ENCODE peak calls at places on chromosome 12, in four cellular contexts. J is suprapubic skin, P is K562, T is ovary. O is an unnamed sample.
A peak's percentile ranks its signal among the peaks of the same experiment; 100 is the strongest.

GRCh38 chr12:50661300-50662120 is 102.4 kb upstream of the ATF1 start:
- DNase-seq in J (no peak), P (no peak), T (no peak), O (no peak)

GRCh38 chr12:105257321-105257728 is 21.4 kb upstream of the APPL2 start:
- DNase-seq in J (no peak), P (no peak), T (no peak), O (no peak)

GRCh38 chr12:10086387-10086786 is 12.4 kb downstream of the CLEC1A start:
- DNase-seq in J (no peak), P (no peak), T (no peak), O (no peak)

GRCh38 chr12:80636832-80637231 is 70.6 kb upstream of the MYF6 start:
- DNase-seq in J (no peak), P (no peak), T (no peak), O (no peak)

GRCh38 chr12:52280319-52280795 is 5.9 kb downstream of the KRT86 start:
- DNase-seq in J (peak; percentile 82), P (no peak), T (no peak), O (no peak)

GRCh38 chr12:124625867-124626675 is 58.7 kb upstream of the NCOR2 start:
- DNase-seq in J (peak; percentile 93), P (peak; percentile 71), T (peak; percentile 77), O (peak; percentile 76)

GRCh38 chr12:89775336-89776005 is 66.8 kb upstream of the ATP2B1 start:
- DNase-seq in J (no peak), P (no peak), T (no peak), O (no peak)

GRCh38 chr12:45561488-45561887 is 168.0 kb upstream of the ARID2 start:
- DNase-seq in J (no peak), P (no peak), T (no peak), O (no peak)

GRCh38 chr12:49693931-49694439 is 13.2 kb downstream of the FMNL3 start:
- DNase-seq in J (no peak), P (no peak), T (no peak), O (no peak)

GRCh38 chr12:89417246-89417977 is 65.1 kb upstream of the DUSP6 start:
- DNase-seq in J (no peak), P (no peak), T (no peak), O (no peak)

GRCh38 chr12:67069451-67070306 is 199.5 kb upstream of the CAND1 start:
- DNase-seq in J (no peak), P (peak; percentile 11), T (peak; percentile 52), O (peak; percentile 40)

GRCh38 chr12:25689996-25690501 is 137.0 kb upstream of the LMNTD1 start:
- DNase-seq in J (no peak), P (no peak), T (peak; percentile 53), O (peak; percentile 76)

GRCh38 chr12:22046968-22047390 is 961 bp downstream of the CMAS start:
- DNase-seq in J (no peak), P (no peak), T (no peak), O (no peak)

GRCh38 chr12:22043943-22044342 is 2.1 kb upstream of the CMAS start:
- DNase-seq in J (no peak), P (no peak), T (no peak), O (no peak)

GRCh38 chr12:22048351-22049041 is 2.5 kb downstream of the CMAS start:
- DNase-seq in J (no peak), P (peak; percentile 17), T (no peak), O (no peak)

GRCh38 chr12:22047495-22047894 is 1.5 kb downstream of the CMAS start:
- DNase-seq in J (no peak), P (peak; percentile 30), T (no peak), O (no peak)

DNA sequence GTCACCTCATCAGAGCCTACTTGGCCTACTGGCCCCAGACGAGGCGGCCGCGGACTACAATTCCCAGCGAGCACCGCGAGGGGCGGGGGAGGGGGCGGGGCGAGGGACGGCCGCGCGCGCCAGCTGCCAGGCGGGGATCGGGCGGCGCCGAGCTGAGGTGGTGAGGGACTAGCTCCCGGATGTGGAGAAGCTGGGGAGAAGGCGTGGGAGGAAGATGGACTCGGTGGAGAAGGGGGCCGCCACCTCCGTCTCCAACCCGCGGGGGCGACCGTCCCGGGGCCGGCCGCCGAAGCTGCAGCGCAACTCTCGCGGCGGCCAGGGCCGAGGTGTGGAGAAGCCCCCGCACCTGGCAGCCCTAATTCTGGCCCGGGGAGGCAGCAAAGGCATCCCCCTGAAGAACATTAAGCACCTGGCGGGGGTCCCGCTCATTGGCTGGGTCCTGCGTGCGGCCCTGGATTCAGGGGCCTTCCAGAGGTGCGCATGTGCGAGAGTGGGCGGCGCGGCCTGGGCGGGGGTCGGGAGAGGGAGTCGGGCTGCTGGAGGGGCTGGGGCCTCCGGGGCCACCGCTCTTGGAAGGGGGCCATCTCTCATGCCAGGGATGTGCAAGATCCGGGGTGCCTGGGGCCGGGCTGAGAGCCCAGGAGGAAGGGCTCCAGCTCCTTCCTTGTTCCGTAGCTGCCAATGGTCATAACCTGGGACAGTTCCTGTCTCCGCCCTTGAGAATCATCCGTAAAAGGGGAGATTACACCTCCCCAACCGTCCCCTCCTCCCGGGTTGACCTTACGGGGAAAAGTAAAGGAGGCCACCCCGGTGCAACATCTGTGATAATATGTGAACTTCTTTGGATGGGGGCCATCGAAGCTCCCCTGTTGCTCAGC is at the start of gene CMAS:
- DNase-seq in J (peak; percentile 85), P (peak; percentile 82), T (peak; percentile 87), O (peak; percentile 88)
- TF ChIP-seq POLR2A in J (no peak), P (peak; percentile 82), T (peak; percentile 58), O (no peak)

GRCh38 chr12:6834254-6834653 is 6.0 kb downstream of the P3H3 start:
- DNase-seq in J (no peak), P (no peak), T (no peak), O (no peak)
- H3K27ac ChIP-seq in J (no peak overlapping the region), P (no peak overlapping the region), T (no peak overlapping the region), O (no peak overlapping the region)

DNA sequence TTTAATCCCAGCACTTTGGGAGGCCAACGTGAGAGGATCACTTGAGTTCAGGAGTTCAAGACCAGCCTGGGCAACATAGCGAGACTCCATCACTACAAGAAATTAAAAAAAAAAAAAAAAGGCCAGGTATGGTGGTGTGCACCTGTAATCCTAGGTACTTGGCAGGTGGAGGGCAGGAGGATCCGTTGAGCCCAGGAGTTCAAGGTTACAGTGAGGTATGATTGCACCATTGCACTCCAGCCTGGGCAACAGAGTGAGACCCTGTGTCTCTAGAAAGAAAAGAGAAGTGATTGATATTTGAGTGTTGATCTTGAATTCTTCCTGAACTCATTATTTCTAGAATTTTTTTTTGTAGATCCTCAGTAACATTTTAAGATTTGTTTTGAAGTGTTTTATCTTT is 59.4 kb downstream of the ADIPOR2 start:
- DNase-seq in J (no peak), P (no peak), T (no peak), O (no peak)
- H3K4me3 ChIP-seq in J (no peak overlapping the region), P (no peak overlapping the region), T (no peak overlapping the region), O (no peak overlapping the region)

GRCh38 chr12:56082382-56082781 is 2.4 kb downstream of the ERBB3 start:
- DNase-seq in J (no peak), P (peak; percentile 30), T (no peak), O (no peak)

GRCh38 chr12:56079729-56080555 is at the start of gene ERBB3:
- DNase-seq in J (peak; percentile 87), P (peak; percentile 94), T (peak; percentile 77), O (peak; percentile 29)

GRCh38 chr12:56082967-56083366 is 3.0 kb downstream of the ERBB3 start:
- DNase-seq in J (no peak), P (no peak), T (no peak), O (no peak)

GRCh38 chr12:56080556-56081138 is 682 bp downstream of the ERBB3 start:
- DNase-seq in J (no peak), P (peak; percentile 39), T (no peak), O (no peak)

DNA sequence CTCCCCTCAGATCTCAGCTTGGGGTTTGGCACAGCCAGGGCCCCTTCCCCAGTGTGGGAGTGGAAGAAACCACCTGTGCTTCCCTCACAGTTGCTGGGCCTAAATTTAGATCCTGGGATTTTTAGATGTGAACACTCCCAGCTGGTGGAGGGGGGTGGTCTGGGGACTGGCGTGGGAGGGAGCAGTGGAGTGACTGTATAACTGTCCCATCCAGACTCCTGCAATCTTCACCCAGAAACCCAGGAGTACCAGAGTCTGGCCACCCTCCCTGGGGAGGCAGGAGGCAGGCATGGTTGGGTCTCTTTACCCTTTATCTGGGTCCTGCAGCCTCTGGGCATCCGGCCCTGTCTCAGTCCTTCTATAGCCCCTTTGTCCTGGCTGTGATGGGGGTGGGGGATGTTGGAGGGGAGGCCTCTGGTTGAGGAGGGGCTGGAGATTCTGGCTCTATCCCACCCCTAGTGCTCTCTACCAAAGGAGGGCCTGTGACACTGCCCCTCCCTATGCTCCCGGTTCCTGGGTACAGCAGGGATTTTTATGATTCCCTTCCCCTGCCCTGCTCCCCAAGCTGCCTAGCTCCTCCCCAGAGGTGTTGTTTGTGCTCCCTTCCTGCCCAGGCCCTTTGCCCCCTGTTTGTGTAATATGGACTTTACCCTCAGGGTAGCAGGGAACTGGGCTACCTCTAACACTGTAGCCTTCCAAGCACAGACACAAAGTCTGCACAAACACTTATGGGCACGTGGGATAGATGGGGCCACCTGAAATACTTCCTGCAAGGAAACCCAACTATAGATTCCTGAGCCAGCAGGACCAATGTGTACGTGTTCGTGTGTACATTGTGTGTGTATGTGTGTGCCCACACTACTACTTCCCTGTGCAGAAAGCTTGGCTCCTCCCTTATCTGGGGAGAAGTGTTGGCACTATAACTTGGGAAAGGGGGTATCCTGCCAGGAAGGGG is 1.7 kb downstream of the ERBB3 start:
- DNase-seq in J (no peak), P (no peak), T (no peak), O (no peak)
- TF ChIP-seq POLR2A in J (no peak), P (no peak), T (no peak), O (no peak)

O was measured in testis.